ENCODE peak calls at places on chromosomes 1 and 21, in five cellular contexts. E is endothelial cell of umbilical vein, V is HCT116, U is fibroblast of lung, O is A549. P is an unnamed sample. For H3K4me1, the result is how much of the 10 kb centered on the place peaks cover.

GRCh38 chr1:29382851-29383588 is 146.7 kb downstream of the PTPRU start:
- DNase-seq in U (no peak), E (no peak), V (no peak), O (no peak), P (no peak)

GRCh38 chr1:17059391-17060128 is 5.7 kb upstream of the SDHB start:
- DNase-seq in E (peak), U (peak), O (peak), V (peak), P (peak)

GRCh38 chr1:101567582-101568189 is 330.9 kb downstream of the S1PR1 start:
- DNase-seq in O (peak), V (peak), E (peak), U (peak), P (peak)

GRCh38 chr1:5408401-5408800 is 583.8 kb downstream of the NPHP4 start:
- DNase-seq in E (no peak), O (no peak), U (no peak), V (no peak), P (no peak)

GRCh38 chr21:44946254-44947041 is 6.6 kb downstream of the SLX9 start:
- DNase-seq in E (no peak), O (no peak), V (no peak), U (no peak), P (no peak)

GRCh38 chr1:41712081-41712480 is 206.6 kb downstream of the HIVEP3 start:
- DNase-seq in V (no peak), O (no peak), E (no peak), U (no peak), P (no peak)

GRCh38 chr1:199272107-199272506 is 633.3 kb downstream of the PTPRC start:
- DNase-seq in E (no peak), V (no peak), O (no peak), U (peak), P (peak)

GRCh38 chr1:95207223-95207935 is 26.6 kb upstream of the RWDD3 start:
- DNase-seq in V (no peak), U (no peak), O (no peak), E (no peak), P (no peak)

GRCh38 chr1:20448626-20449215 is 37.3 kb downstream of the CAMK2N1 start:
- DNase-seq in U (no peak), O (no peak), V (no peak), E (no peak), P (no peak)

GRCh38 chr1:11792106-11792505 is 13.7 kb downstream of the MTHFR start:
- DNase-seq in E (no peak), U (no peak), O (no peak), V (no peak), P (no peak)

GRCh38 chr1:93567255-93567918 is 114.2 kb downstream of the BCAR3 start:
- DNase-seq in V (no peak), O (peak), U (peak), E (peak), P (peak)

GRCh38 chr1:29260531-29260930 is 24.2 kb downstream of the PTPRU start:
- DNase-seq in O (no peak), V (no peak), U (no peak), E (no peak), P (no peak)

GRCh38 chr21:34513109-34513675 is 1.2 kb upstream of the KCNE1 start:
- DNase-seq in O (no peak), U (no peak), V (no peak), E (no peak), P (no peak)

GRCh38 chr21:44079446-44079845 is 27.8 kb upstream of the PWP2 start:
- DNase-seq in U (no peak), E (no peak), O (no peak), V (no peak), P (no peak)

GRCh38 chr1:14443164-14443787 is 155.2 kb upstream of the KAZN start:
- DNase-seq in V (no peak), O (no peak), U (peak), E (no peak), P (peak)

GRCh38 chr1:8763888-8764287 is 53.6 kb downstream of the RERE start:
- DNase-seq in V (no peak), O (peak), E (peak), U (no peak), P (no peak)

GRCh38 chr1:95021085-95021484 is 51.7 kb downstream of the ALG14 start:
- DNase-seq in E (no peak), U (peak), V (no peak), O (no peak), P (peak)

GRCh38 chr1:78434351-78434750 is 56.4 kb upstream of the PTGFR start:
- DNase-seq in O (no peak), E (no peak), V (no peak), U (no peak), P (no peak)

GRCh38 chr21:34986561-34987533 is 62.3 kb downstream of the RUNX1 start:
- DNase-seq in V (peak), E (no peak), U (peak), O (no peak), P (peak)

GRCh38 chr1:41330588-41331545 is 30.4 kb upstream of the FOXO6 start:
- DNase-seq in V (peak), E (no peak), U (no peak), O (no peak), P (no peak)

GRCh38 chr1:13766906-13767564 is 67.0 kb downstream of the PRDM2 start:
- DNase-seq in U (peak), V (no peak), E (no peak), O (no peak), P (peak)

GRCh38 chr1:86782482-86782881 is 78.1 kb downstream of the SH3GLB1 start:
- DNase-seq in V (no peak), U (no peak), O (no peak), E (no peak), P (no peak)

GRCh38 chr1:50973255-50973654 is 3.2 kb downstream of the CDKN2C start:
- DNase-seq in E (no peak), V (no peak), O (no peak), U (no peak), P (no peak)

GRCh38 chr1:50973875-50974617 is 4.0 kb downstream of the CDKN2C start:
- DNase-seq in E (no peak), U (no peak), V (no peak), O (peak), P (no peak)

GRCh38 chr1:50976111-50976889 is 6.3 kb downstream of the CDKN2C start:
- DNase-seq in U (no peak), E (no peak), V (no peak), O (peak), P (no peak)

GRCh38 chr1:50975436-50975835 is 5.4 kb downstream of the CDKN2C start:
- DNase-seq in V (no peak), O (no peak), U (no peak), E (no peak), P (no peak)

GRCh38 chr1:50974618-50974935 is 4.5 kb downstream of the CDKN2C start:
- DNase-seq in V (no peak), U (no peak), E (no peak), O (no peak), P (no peak)
- H3K4me2 ChIP-seq in V (no peak), U (no peak), E (no peak), O (peak), P (no peak)

DNA sequence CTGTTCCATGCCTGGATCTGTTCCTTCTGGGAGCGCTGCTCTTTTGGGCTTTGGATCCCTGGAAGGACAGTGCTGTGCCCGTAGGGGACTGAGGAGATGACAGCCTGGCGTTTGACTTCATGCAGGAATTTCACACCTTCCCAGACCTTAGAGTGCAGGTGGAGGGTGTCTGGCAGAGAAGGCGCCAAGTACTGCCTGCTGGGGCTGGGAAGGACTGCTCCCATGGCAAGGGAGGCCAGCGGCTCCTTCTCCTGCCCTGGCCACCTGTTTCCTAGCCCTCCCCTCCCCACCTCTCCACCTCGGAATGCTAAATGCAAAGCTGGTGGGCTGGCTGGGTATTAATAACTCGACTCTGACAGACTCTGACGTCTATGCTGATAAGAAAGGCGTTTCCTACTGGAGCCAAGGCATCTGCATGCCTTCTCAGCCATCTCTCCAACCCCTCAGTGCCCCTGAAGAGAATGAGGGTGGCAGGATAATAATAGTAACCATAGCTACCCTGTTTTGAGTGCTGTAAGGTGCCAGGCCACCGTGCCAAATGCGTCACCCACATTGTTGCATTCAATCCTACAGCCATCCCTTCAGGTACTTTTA is 17.5 kb upstream of the PDIK1L start:
- DNase-seq in V (no peak), E (no peak), U (peak), O (no peak), P (peak)
- H3K27ac ChIP-seq in V (no peak), E (no peak), U (no peak), O (no peak), P (no peak)

GRCh38 chr1:204087893-204088528 is 15.1 kb downstream of the SOX13 start:
- DNase-seq in O (no peak), V (no peak), U (no peak), E (no peak), P (no peak)

GRCh38 chr1:204085876-204086275 is 13.0 kb downstream of the SOX13 start:
- DNase-seq in U (no peak), O (no peak), E (no peak), V (no peak), P (no peak)

GRCh38 chr1:204089044-204089751 is 16.3 kb downstream of the SOX13 start:
- DNase-seq in U (no peak), V (no peak), E (peak), O (no peak), P (no peak)

GRCh38 chr1:204088596-204088995 is 15.7 kb downstream of the SOX13 start:
- DNase-seq in V (no peak), E (no peak), O (no peak), U (no peak), P (no peak)

GRCh38 chr1:204087181-204087892 is 14.4 kb downstream of the SOX13 start:
- DNase-seq in O (no peak), V (no peak), U (no peak), E (no peak), P (no peak)
- H3K4me1 ChIP-seq in O (under half), V (under half), U (under half), E (under half), P (under half)

DNA sequence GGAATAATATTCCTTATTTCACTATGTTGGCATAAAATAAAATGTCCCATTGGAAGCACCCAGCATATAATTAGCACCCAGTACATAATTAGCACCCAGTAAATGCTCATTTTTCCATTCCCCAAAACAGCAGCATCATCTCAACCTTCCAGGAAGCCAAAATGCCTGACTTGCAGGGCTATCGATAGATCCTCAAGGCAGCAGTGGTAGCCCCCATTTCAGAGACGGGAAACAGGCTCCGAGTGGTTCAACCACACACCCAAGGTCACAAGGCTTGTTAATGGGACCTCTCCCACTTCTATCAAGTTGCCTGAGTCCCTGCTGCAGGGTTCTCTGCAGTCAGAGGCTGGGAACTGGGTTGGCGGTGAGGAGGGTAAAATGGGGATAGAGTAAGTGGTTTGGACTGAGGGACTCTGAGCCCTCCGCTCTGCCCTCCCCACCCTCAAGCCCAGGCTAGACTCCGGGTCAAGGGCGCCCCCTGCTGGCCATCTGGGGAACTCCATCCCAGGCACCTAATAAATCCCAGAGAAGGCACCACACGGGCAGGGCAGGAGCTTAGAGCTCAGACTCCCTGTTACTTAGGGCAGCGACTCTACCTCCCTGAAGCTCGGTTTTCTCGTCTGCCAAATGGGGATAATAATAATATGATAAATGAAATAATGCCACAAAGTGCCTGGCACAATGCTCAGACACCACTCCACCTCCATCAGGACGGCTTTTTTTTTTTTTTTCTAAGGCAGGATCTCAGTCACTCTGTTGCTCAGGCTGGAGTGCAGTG is 21.9 kb upstream of the LAPTM5 start:
- DNase-seq in O (peak), V (peak), U (peak), E (peak), P (no peak)
- H3K4me2 ChIP-seq in O (peak), V (peak), U (no peak), E (no peak), P (no peak)

GRCh38 chr1:160999376-160999775 is 21.6 kb downstream of the F11R start:
- DNase-seq in E (no peak), O (no peak), V (no peak), U (no peak), P (no peak)
- H3K27ac ChIP-seq in E (no peak), O (no peak), V (no peak), U (no peak), P (no peak)

GRCh38 chr1:62285440-62285839 is 33.8 kb downstream of the KANK4 start:
- DNase-seq in U (no peak), O (no peak), V (no peak), E (no peak), P (no peak)

GRCh38 chr1:62288669-62289068 is 30.6 kb downstream of the KANK4 start:
- DNase-seq in U (no peak), O (no peak), V (no peak), E (no peak), P (no peak)

GRCh38 chr1:62288224-62288623 is 31.0 kb downstream of the KANK4 start:
- DNase-seq in U (peak), O (no peak), E (no peak), V (no peak), P (no peak)

GRCh38 chr1:62286778-62287224 is 32.4 kb downstream of the KANK4 start:
- DNase-seq in O (no peak), U (peak), V (no peak), E (no peak), P (no peak)

DNA sequence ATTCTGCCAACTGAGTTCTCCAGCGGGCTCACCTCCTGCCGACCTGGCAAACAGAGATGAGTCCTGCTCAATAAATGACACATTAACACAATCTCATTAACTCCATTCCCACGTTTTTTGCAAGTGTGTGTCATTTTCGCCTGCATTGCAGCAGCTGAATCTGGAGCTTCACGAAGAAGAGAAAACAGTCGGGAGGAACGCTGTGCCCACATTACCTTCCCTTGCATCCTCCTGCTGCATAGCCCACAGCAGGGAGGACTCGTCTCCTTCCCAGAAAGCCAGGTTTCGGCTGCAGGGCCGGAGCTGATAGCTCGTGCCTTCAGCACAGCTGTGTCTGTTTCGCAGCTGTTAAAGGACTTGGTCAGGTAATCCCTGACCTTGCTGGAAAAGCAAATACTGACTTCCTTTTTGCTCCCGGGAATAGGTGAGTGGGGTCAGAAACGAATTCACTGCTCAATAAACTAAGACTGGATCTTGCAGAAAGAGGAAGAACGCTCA is 33.2 kb downstream of the KANK4 start:
- DNase-seq in V (no peak), U (no peak), O (no peak), E (peak), P (no peak)
- H3K4me1 ChIP-seq in V (under half), U (under half), O (under half), E (under half), P (under half)

DNA sequence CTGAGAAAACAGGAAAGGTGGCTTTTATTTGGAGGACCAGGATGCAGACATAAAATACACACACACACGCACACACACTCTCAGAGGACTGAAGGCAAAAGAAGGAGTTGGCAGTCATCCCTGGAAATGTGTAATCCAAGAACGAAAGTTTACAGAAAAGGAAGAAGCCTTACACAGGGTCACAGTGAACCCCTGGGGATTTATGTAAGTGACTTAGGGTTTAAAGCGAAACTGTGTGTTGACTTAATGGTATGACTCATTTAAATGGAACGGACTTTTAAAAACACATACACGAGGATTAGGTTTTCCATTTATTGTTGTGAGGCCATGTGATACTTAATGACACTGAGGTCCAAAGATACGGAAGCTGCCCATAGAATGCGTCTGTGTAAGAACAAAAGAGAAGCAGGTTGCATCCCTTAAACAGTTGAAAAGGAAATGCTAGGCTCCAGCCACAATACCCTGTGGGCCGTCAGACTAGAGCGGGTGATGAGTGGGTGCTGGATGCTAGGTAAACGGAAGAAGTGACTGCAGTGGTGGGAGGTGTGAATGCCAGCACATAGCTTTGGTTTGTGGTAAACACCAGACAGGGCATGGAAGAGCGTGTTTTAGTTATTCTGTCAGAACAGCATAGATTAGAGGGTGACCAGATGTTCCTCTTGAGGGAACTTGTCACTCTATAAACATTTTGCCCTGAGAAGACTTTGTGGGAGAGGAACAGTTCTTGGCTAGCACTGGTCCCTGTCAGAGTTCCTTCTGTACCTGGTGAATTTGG is 21.6 kb upstream of the BCL10 start:
- DNase-seq in U (peak), O (peak), E (peak), V (peak), P (peak)
- H3K4me2 ChIP-seq in U (peak), O (peak), E (peak), V (peak), P (peak)

DNA sequence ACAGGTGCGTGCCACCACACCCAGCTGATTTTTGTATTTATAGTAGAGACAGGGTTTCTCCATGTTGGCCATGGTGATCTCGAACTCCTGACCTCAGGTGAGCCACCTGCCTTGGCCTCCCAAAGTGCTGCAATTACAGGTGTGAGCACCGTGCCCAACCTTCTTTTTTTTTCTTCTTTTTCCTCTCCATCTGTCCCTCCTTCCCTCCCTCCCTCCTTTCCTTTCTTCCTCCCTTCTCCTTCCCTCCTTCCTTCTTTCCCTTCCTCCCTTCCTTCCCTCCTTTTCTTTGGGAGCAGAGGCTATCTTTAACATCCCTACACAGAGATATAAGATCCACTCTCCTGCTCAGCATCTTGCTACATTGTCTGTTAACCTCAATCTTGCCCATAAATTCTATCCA is 24.4 kb upstream of the FAM89A start:
- DNase-seq in O (no peak), E (no peak), V (no peak), U (no peak), P (no peak)
- H3K27ac ChIP-seq in O (no peak), E (no peak), V (no peak), U (no peak), P (no peak)

P was measured in astrocyte.